ENCODE peak calls at places on chromosomes 3 and 15, in eight cellular contexts. N is DND-41, B is fibroblast of lung, E is prostate gland, H is stomach, T is left ventricle myocardium inferior, Y is Caco-2, W is tibial artery. L is an unnamed sample. For H3K9me3, the result is how much of the 10 kb centered on the place peaks cover.

GRCh38 chr3:123584284-123584987 is 417 bp downstream of the HACD2 start:
- DNase-seq in T (peak), N (no peak), H (peak), B (no peak), W (peak), Y (peak), E (peak), L (peak)

GRCh38 chr3:14678015-14678503 is 3.1 kb downstream of the C3orf20 start:
- DNase-seq in Y (peak), T (no peak), H (no peak), E (no peak), N (no peak), W (no peak), B (no peak), L (peak)

GRCh38 chr3:70832035-70832795 is 519.8 kb upstream of the MDFIC2 start:
- DNase-seq in Y (no peak), H (no peak), T (no peak), B (peak), N (no peak), W (peak), E (no peak), L (no peak)

GRCh38 chr15:75648156-75649000 is 666 bp downstream of the SNX33 start:
- DNase-seq in B (peak), Y (peak), W (peak), H (peak), E (peak), N (no peak), T (peak), L (peak)

GRCh38 chr3:122533480-122533879 is 18.7 kb upstream of the KPNA1 start:
- DNase-seq in T (no peak), Y (no peak), B (no peak), H (no peak), W (no peak), E (no peak), N (no peak), L (no peak)

GRCh38 chr3:69250014-69250413 is 127.6 kb upstream of the LMOD3 start:
- DNase-seq in N (peak), E (no peak), W (no peak), T (no peak), H (peak), B (peak), Y (peak), L (peak)

GRCh38 chr3:78221796-78222195 is 1181.9 kb downstream of the ROBO2 start:
- DNase-seq in H (no peak), E (no peak), W (no peak), B (no peak), T (no peak), N (no peak), Y (no peak), L (no peak)

GRCh38 chr15:89822951-89823701 is 8.5 kb upstream of the ANPEP start:
- DNase-seq in H (no peak), E (no peak), N (no peak), Y (no peak), B (peak), T (no peak), W (no peak), L (peak)

GRCh38 chr3:30091611-30092135 is 514.7 kb upstream of the TGFBR2 start:
- DNase-seq in E (no peak), Y (no peak), T (no peak), N (no peak), W (no peak), H (no peak), B (no peak), L (no peak)

DNA sequence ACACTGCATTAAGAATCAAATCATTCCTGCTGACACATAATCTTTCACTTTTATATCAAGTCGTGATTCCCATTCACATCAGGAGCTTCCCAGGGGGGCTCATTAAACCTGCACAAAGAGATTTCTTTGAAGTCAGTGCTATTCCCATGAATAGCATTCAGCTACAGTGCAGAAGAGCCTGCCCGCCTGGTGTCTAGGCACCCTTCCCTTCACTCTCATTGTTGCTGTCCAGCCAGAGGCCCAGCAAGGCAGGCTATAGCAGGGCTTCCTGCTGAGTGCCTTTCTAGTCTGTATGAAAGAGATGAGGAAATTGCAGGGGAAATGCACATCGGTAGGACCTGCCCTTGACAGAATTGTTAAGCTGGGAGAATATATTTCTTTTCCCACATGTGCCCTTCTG is 4.5 kb upstream of the GJD2 start:
- DNase-seq in B (no peak), T (no peak), Y (no peak), E (no peak), N (no peak), W (no peak), H (no peak), L (no peak)
- H3K9me3 ChIP-seq in B (under half), T (under half), Y (under half), E (under half), N (under half), W (under half), H (under half), L (under half)

GRCh38 chr15:77715860-77716259 is 83.1 kb upstream of the LINGO1 start:
- DNase-seq in N (no peak), W (no peak), H (no peak), E (no peak), B (no peak), T (no peak), Y (no peak), L (no peak)
- H3K4me3 ChIP-seq in N (no peak), W (no peak), H (no peak), E (no peak), B (no peak), T (no peak), Y (no peak), L (no peak)

DNA sequence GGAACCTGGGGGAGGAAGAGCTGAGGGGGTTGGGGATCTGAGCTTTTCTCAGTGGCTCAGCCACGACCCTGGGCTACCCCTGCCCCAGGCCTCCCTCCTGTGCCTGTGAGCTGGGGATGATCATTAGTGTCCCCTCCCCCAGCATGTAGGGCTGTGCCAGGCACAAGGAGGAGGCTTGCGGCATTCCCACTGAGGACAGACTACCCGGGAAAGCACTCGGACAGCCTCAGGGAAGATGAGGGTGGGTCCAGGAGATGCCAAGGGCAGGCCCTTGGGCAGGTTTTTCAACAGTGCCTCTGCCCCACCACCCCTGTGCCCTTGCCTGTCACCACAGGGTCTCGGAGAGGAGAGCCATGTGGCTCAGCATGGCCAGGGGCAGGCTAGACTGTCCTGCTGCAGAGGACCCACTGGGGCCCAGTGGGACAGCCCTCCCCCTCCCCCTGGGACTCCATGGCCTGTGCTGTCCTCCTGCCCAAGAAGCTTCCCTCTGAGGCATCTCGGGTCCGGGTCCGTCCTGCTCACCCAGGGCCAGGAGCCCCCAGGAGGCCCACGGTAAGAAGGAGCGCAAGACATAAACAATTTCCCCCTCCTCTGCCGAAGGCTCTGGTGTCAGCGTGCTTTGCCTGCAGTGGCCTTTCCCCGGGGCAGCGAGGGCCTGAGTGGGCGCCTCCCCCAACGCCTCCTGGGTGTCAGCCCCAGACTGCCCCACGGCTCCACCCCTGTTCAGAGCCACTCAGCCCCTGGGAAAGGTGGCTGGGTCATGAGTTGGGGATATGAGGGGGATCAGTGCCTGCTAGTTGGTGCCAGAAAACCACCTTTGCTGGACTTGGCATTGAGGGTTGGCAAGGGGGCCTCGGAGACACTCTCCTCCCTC is 192.5 kb downstream of the GOLGA6L6 start:
- DNase-seq in H (peak), Y (peak), W (no peak), T (no peak), N (no peak), E (no peak), B (no peak), L (no peak)
- H3K9me3 ChIP-seq in H (half or more), Y (under half), W (under half), T (under half), N (under half), E (under half), B (under half), L (under half)

DNA sequence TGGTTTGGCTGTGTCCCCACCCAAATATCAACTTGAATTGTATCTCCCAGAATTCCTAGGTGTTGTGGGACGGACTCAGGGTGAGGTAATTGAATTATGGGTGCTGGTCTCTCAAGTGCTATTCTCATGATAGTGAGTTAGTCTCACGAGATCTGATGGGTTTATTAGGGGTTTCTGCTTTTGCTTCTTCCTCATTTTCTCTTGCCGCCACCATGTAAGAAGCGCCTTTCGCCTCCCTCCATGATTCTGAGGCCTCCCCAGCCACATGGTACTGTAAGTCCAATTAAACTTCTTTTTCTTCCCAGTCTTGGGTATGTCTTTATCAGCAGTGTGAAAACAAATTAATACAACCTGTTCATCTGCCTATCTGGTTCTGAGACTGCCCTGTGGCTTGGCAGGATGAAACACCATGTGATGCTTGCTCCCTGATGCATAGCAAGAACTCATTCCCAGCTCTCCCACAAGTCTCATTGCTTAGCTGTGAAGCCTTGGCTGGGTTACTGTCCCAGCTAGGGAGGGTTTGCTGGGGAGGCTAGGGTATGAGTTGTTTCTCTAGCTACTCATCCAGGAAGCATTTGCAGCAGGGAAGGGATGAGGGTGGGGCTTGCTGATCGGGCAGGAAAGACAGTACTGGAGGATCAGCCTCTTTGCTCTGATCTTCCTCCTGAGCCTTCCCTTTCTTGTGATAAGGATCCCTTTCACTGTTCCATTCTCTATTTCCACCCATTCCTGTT is 3.7 kb upstream of the SQOR start:
- DNase-seq in Y (no peak), E (no peak), B (peak), N (no peak), W (peak), H (no peak), T (no peak), L (no peak)
- H3K4me3 ChIP-seq in Y (no peak), E (no peak), B (peak), N (no peak), W (no peak), H (peak), T (peak), L (no peak)

DNA sequence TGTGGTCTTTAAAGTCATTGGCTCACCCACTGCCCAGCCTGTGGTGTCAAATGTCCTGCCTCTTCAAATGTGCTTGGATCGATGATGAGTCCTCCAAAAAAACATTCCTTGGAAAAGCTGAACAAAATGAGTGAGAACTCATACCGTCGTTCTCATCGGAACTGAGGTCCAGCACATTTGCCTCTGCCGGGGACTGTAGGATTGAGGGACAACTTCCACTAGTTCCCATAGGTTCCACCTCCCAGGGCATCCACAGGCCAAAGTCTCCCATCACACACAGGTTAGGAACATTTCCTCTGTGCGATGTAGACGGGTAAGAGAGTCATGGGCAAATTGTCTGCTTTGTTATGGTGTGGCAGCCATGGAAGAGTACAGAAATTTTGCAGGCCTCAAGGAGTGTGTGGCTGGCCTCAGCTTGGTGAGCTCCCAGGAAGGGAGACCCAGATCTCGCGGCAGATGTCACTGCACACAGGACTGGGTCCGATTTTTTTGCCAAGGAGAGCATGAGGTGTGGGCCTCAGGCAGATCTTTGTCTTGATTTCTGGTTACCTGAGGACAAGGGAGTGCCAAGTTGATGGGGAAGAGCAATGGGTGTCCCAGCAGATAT is 115.7 kb downstream of the SNRPN start:
- DNase-seq in H (no peak), T (no peak), B (no peak), N (no peak), W (no peak), E (no peak), Y (no peak), L (no peak)
- H3K9me3 ChIP-seq in H (half or more), T (half or more), B (half or more), N (half or more), W (half or more), E (under half), Y (half or more), L (half or more)

GRCh38 chr3:197753263-197753662 is 3.6 kb downstream of the FYTTD1 start:
- DNase-seq in T (no peak), H (no peak), B (no peak), W (no peak), E (no peak), N (no peak), Y (no peak), L (no peak)
- H3K4me3 ChIP-seq in T (no peak), H (no peak), B (no peak), W (no peak), E (no peak), N (no peak), Y (no peak), L (no peak)

DNA sequence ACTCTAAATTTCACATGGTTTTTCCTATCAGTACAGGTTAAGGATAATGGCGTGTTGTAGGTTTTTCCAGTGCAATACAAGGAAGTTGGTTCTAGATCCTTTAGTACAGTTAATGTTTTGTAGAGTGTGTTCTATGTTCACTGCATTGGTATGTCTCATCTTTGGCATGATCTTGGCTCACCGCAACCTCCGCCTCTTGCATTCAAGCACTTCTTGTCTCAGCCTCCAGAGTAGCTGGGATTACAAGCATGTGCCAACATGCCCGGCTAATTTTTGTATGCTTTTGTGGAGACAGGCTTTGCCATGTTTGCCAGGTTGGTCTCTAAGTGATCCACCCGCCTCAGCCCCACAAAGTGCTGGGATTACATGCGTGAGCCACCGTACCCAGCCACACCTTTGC is 30.4 kb downstream of the SNRPN start:
- DNase-seq in W (no peak), N (no peak), E (no peak), T (no peak), B (no peak), Y (no peak), H (no peak), L (no peak)
- H3K9me3 ChIP-seq in W (under half), N (under half), E (under half), T (half or more), B (under half), Y (under half), H (half or more), L (under half)

L was measured in body of pancreas.